ENCODE peak calls at places on chromosomes 6 and 20, in seven cellular contexts. D, G, V, P, C, N and E are unnamed samples.
A peak's percentile ranks its signal among the peaks of the same experiment; 100 is the strongest.

GRCh38 chr20:23050847-23051627 is 1.6 kb upstream of the THBD start:
- DNase-seq in D (peak; percentile 42), G (no peak), V (no peak), P (no peak), C (peak; percentile 78), N (peak; percentile 61), E (no peak)

GRCh38 chr6:137341721-137342195 is 122.6 kb upstream of the IFNGR1 start:
- DNase-seq in D (no peak), G (peak; percentile 67), V (no peak), P (no peak), C (no peak), N (no peak), E (no peak)

GRCh38 chr20:57370316-57370715 is 19.3 kb downstream of the RAE1 start:
- DNase-seq in D (no peak), G (no peak), V (no peak), P (no peak), C (no peak), N (no peak), E (no peak)

GRCh38 chr6:43298565-43299337 is 691 bp downstream of the SLC22A7 start:
- DNase-seq in D (no peak), G (no peak), V (no peak), P (no peak), C (no peak), N (no peak), E (no peak)

GRCh38 chr6:21103626-21104224 is 489.8 kb upstream of the SOX4 start:
- DNase-seq in D (no peak), G (no peak), V (peak; percentile 72), P (no peak), C (no peak), N (no peak), E (no peak)

GRCh38 chr6:75290136-75290535 is 5.5 kb upstream of the TMEM30A start:
- DNase-seq in D (no peak), G (no peak), V (no peak), P (no peak), C (no peak), N (no peak), E (no peak)

GRCh38 chr6:34190504-34191122 is 44.7 kb upstream of the GRM4 start:
- DNase-seq in D (no peak), G (no peak), V (no peak), P (no peak), C (no peak), N (no peak), E (no peak)

GRCh38 chr6:3309391-3310050 is 50.8 kb downstream of the PSMG4 start:
- DNase-seq in D (no peak), G (no peak), V (no peak), P (no peak), C (no peak), N (no peak), E (no peak)

GRCh38 chr20:35463455-35464300 is 8.3 kb downstream of the CEP250 start:
- DNase-seq in D (peak; percentile 40), G (peak; percentile 65), V (peak; percentile 84), P (no peak), C (no peak), N (peak; percentile 42), E (peak; percentile 45)

GRCh38 chr6:165845488-165845887 is 182.4 kb upstream of the PDE10A start:
- DNase-seq in D (no peak), G (no peak), V (no peak), P (no peak), C (no peak), N (no peak), E (no peak)

GRCh38 chr6:79170915-79171314 is 63.6 kb downstream of the HMGN3 start:
- DNase-seq in D (no peak), G (no peak), V (no peak), P (no peak), C (no peak), N (no peak), E (no peak)

GRCh38 chr6:16223362-16223761 is 15.0 kb upstream of the GMPR start:
- DNase-seq in D (no peak), G (no peak), V (no peak), P (no peak), C (no peak), N (no peak), E (no peak)

GRCh38 chr20:54134445-54135220 is 39.2 kb downstream of the CYP24A1 start:
- DNase-seq in D (peak; percentile 76), G (no peak), V (peak; percentile 85), P (no peak), C (no peak), N (no peak), E (no peak)

GRCh38 chr6:105993341-105993740 is 92.8 kb upstream of the PRDM1 start:
- DNase-seq in D (no peak), G (no peak), V (no peak), P (no peak), C (no peak), N (no peak), E (no peak)

GRCh38 chr6:144519429-144519828 is 234.3 kb downstream of the UTRN start:
- DNase-seq in D (no peak), G (no peak), V (no peak), P (no peak), C (no peak), N (no peak), E (no peak)

GRCh38 chr20:50625986-50626677 is 65.2 kb downstream of the RIPOR3 start:
- DNase-seq in D (peak; percentile 36), G (peak; percentile 64), V (peak; percentile 75), P (no peak), C (no peak), N (peak; percentile 72), E (no peak)

GRCh38 chr6:137756788-137757187 is 110.3 kb upstream of the TNFAIP3 start:
- DNase-seq in D (no peak), G (no peak), V (no peak), P (no peak), C (no peak), N (no peak), E (no peak)

GRCh38 chr20:1912056-1912455 is 16.8 kb downstream of the SIRPA start:
- DNase-seq in D (no peak), G (no peak), V (no peak), P (no peak), C (no peak), N (peak; percentile 35), E (no peak)

GRCh38 chr6:137801352-137802088 is 65.5 kb upstream of the TNFAIP3 start:
- DNase-seq in D (no peak), G (no peak), V (no peak), P (no peak), C (no peak), N (no peak), E (no peak)

GRCh38 chr6:118281291-118281690 is 266.8 kb upstream of the PLN start:
- DNase-seq in D (no peak), G (no peak), V (peak; percentile 11), P (no peak), C (no peak), N (no peak), E (no peak)

GRCh38 chr6:154805288-154805911 is 72.2 kb downstream of the SCAF8 start:
- DNase-seq in D (peak; percentile 31), G (peak; percentile 47), V (peak; percentile 43), P (no peak), C (no peak), N (peak; percentile 28), E (no peak)

DNA sequence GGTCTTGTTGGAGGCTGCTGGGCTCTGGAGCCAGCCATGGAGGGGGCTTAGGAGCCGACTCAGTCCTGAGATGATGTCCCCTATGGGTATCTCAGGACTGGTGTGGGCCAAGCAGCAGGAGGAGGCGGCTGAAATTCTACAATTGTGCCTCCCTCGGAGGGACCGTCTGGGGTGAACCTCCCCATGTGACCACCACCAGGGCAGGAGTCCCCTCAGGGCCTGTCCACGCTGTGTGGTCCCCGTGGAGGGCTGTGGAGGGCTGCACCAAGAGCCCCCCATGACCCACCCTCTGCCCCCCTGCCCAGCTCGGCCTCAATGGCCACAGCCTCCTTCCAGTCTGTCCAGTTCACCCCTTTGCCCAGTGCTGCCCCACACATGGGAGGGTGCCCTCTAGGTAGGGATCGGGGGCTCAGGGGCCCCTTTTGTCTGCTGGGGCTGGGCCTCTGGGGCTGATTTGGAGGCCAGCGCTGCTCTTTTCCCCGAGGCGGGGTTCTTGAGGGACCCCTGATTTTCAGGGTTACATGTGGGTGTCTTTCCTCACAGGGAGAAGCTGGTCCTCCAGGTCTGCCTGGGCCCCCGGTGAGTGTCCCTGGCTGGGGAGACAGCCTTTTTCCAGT is 1.2 kb downstream of the COL9A3 start:
- DNase-seq in D (no peak), G (no peak), V (no peak), P (no peak), C (no peak), N (no peak), E (no peak)
- H3K27me3 ChIP-seq in D (no peaks in the 10 kb centered on the region), G (no peaks in the 10 kb centered on the region), V (no peaks in the 10 kb centered on the region), P (peaks cover 8% of the 10 kb centered on the region), C (peaks cover 8% of the 10 kb centered on the region), N (no peaks in the 10 kb centered on the region), E (no peaks in the 10 kb centered on the region)

GRCh38 chr6:167778497-167779122 is 48.1 kb upstream of the AFDN start:
- DNase-seq in D (no peak), G (no peak), V (no peak), P (no peak), C (no peak), N (no peak), E (no peak)
- TF ChIP-seq SIN3A in D (no peak), G (no peak), V (no peak), P (no peak), C (no peak), N (no peak), E (no peak)

DNA sequence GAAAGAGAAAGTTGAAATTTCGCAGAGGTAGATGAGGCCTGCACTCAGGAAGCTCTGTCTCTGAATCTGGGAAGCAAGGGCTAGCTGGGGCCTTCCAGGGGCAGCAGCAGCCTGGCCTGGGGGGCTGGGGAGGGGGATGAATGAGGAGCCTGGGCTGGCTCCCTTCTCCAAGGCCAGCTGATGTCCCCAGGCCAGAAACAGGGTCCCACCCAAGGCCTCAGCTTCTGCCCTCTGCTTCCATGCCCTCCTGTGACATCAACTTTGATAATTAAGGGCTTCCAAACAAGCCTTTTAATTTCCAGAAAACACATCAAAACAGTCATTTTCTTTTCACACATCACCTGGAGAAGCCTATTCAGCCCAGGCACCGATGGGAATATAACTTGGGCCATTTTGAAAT is 15.4 kb downstream of the TFAP2A start:
- DNase-seq in D (no peak), G (no peak), V (no peak), P (no peak), C (no peak), N (no peak), E (no peak)
- H3K4me1 ChIP-seq in D (peaks cover 8% of the 10 kb centered on the region), G (peaks cover 5% of the 10 kb centered on the region), V (no peaks in the 10 kb centered on the region), P (no peaks in the 10 kb centered on the region), C (peaks cover 13% of the 10 kb centered on the region), N (peaks cover 16% of the 10 kb centered on the region), E (peaks cover 84% of the 10 kb centered on the region)

GRCh38 chr20:46049190-46049589 is 20.2 kb downstream of the SLC12A5 start:
- DNase-seq in D (no peak), G (no peak), V (no peak), P (no peak), C (no peak), N (no peak), E (no peak)
- H3K27me3 ChIP-seq in D (peaks cover 52% of the 10 kb centered on the region), G (no peaks in the 10 kb centered on the region), V (peaks cover 6% of the 10 kb centered on the region), P (peaks cover 5% of the 10 kb centered on the region), C (peaks cover 2% of the 10 kb centered on the region), N (no peaks in the 10 kb centered on the region), E (no peaks in the 10 kb centered on the region)

DNA sequence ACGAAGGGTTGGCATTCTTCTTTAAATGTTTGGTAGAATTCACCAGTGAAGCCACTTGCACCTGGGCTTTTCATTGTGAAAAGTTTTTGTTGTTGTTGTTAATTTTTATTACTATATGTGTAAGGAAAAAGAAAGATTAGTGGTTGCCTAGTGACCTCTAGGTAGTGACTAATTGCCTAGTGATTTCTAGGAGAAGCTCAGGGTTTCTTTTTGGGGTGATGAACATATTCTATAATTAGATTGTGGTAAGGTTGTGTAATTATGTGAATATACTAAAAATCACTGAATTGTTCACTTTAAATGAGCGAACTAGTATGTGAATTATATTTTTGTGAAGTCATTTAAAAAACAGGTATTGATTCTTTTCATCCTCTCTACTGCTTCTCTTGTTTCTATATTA is 123.8 kb upstream of the TMEM170B start:
- DNase-seq in D (no peak), G (no peak), V (no peak), P (no peak), C (no peak), N (no peak), E (no peak)
- TF ChIP-seq SIN3A in D (no peak), G (no peak), V (no peak), P (no peak), C (no peak), N (no peak), E (no peak)